ENCODE peak calls at places on chromosome 7, in six cellular contexts. T, I, D, Q, Y and A are unnamed samples.

GRCh38 chr7:577971-578370 is 58.3 kb upstream of the PDGFA start:
- DNase-seq in I (no peak), D (no peak), Q (no peak), Y (no peak), T (no peak), A (no peak)

GRCh38 chr7:81929386-81929785 is 159.5 kb upstream of the HGF start:
- DNase-seq in I (no peak), Q (no peak), Y (no peak), D (no peak), T (peak; percentile 27), A (no peak)

GRCh38 chr7:129877146-129877792 is 75.5 kb downstream of the UBE2H start:
- DNase-seq in I (no peak), Q (no peak), Y (no peak), D (no peak), T (no peak), A (no peak)

GRCh38 chr7:80584778-80585177 is 53.7 kb upstream of the CD36 start:
- DNase-seq in Q (peak; percentile 28), D (no peak), T (peak; percentile 82), Y (no peak), I (no peak), A (no peak)

GRCh38 chr7:20785211-20786048 is 1.3 kb downstream of the SP8 start:
- DNase-seq in T (no peak), D (no peak), Q (no peak), I (peak; percentile 42), Y (peak; percentile 68), A (no peak)

GRCh38 chr7:11228515-11228914 is 254.8 kb downstream of the PHF14 start:
- DNase-seq in Y (no peak), I (no peak), D (peak; percentile 84), T (no peak), Q (no peak), A (no peak)

GRCh38 chr7:42746226-42746625 is 165.6 kb downstream of the C7orf25 start:
- DNase-seq in Y (no peak), Q (no peak), T (peak; percentile 33), D (no peak), I (no peak), A (no peak)

GRCh38 chr7:156918642-156919041 is 25.7 kb upstream of the LMBR1 start:
- DNase-seq in D (no peak), T (no peak), Y (no peak), I (no peak), Q (no peak), A (no peak)

GRCh38 chr7:537911-538634 is 18.4 kb upstream of the PDGFA start:
- DNase-seq in Y (peak; percentile 99), T (peak; percentile 88), Q (peak; percentile 95), D (peak; percentile 71), I (no peak), A (no peak)

GRCh38 chr7:1895664-1896515 is 225.8 kb downstream of the ELFN1 start:
- DNase-seq in I (no peak), Y (no peak), Q (no peak), T (no peak), D (peak; percentile 89), A (no peak)

GRCh38 chr7:51593638-51594037 is 277.0 kb upstream of the COBL start:
- DNase-seq in T (no peak), I (no peak), D (no peak), Y (no peak), Q (peak; percentile 17), A (no peak)

GRCh38 chr7:134400859-134401258 is 58.0 kb downstream of the AKR1B1 start:
- DNase-seq in Y (no peak), Q (no peak), I (no peak), D (no peak), T (no peak), A (no peak)

GRCh38 chr7:148700693-148701092 is 2.0 kb downstream of the CUL1 start:
- DNase-seq in I (no peak), Y (no peak), T (peak; percentile 27), Q (peak; percentile 59), D (no peak), A (no peak)

GRCh38 chr7:134444198-134444960 is 14.5 kb downstream of the AKR1B1 start:
- DNase-seq in T (no peak), Y (no peak), Q (peak; percentile 67), D (peak; percentile 69), I (no peak), A (no peak)

GRCh38 chr7:2645274-2645868 is 13.6 kb downstream of the TTYH3 start:
- DNase-seq in I (no peak), D (no peak), Q (no peak), T (no peak), Y (peak; percentile 86), A (no peak)

GRCh38 chr7:55534262-55534915 is 37.9 kb downstream of the VOPP1 start:
- DNase-seq in D (peak; percentile 67), I (no peak), Y (peak; percentile 77), T (peak; percentile 68), Q (no peak), A (no peak)

GRCh38 chr7:127708788-127709187 is 56.8 kb downstream of the SND1 start:
- DNase-seq in Q (peak; percentile 89), Y (peak; percentile 81), D (peak; percentile 71), I (peak; percentile 52), T (peak; percentile 95), A (peak; percentile 61)